ENCODE peak calls at places on chromosome 1, in ten cellular contexts. X is IMR-90, M is heart left ventricle, O is GM12891, R is A549, N is tibial nerve, Y is body of pancreas, B is esophagus squamous epithelium, Z is right lobe of liver, A is uterus. T is an unnamed sample.

GRCh38 chr1:95685091-95685490 is 451.1 kb downstream of the RWDD3 start:
- DNase-seq in X (no peak), M (no peak), O (no peak), R (no peak), N (no peak), Y (no peak), B (no peak), Z (no peak), A (no peak), T (no peak)

GRCh38 chr1:211511947-211512346 is 20.0 kb upstream of the RD3 start:
- DNase-seq in X (peak), M (no peak), O (no peak), R (no peak), N (no peak), Y (no peak), B (no peak), Z (no peak), A (no peak), T (no peak)

GRCh38 chr1:235515844-235516512 is 11.7 kb upstream of the B3GALNT2 start:
- DNase-seq in X (no peak), M (no peak), O (no peak), R (no peak), N (no peak), Y (no peak), B (no peak), Z (no peak), A (no peak), T (no peak)

GRCh38 chr1:151267760-151268159 is 13.2 kb downstream of the PSMD4 start:
- DNase-seq in X (peak), M (no peak), O (no peak), R (no peak), N (no peak), Y (no peak), B (no peak), Z (no peak), A (no peak), T (no peak)

GRCh38 chr1:199135901-199136300 is 497.1 kb downstream of the PTPRC start:
- DNase-seq in X (no peak), M (no peak), O (no peak), R (no peak), N (no peak), Y (peak), B (no peak), Z (no peak), A (no peak), T (no peak)

GRCh38 chr1:39681294-39681693 is 9.4 kb upstream of the NT5C1A start:
- DNase-seq in X (no peak), M (no peak), O (no peak), R (no peak), N (no peak), Y (no peak), B (no peak), Z (no peak), A (no peak), T (no peak)

GRCh38 chr1:52032124-52032784 is 1.4 kb downstream of the KTI12 start:
- DNase-seq in X (peak), M (no peak), O (no peak), R (no peak), N (no peak), Y (no peak), B (no peak), Z (no peak), A (no peak), T (no peak)

GRCh38 chr1:61585714-61586113 is 139.2 kb downstream of the TM2D1 start:
- DNase-seq in X (no peak), M (no peak), O (no peak), R (no peak), N (no peak), Y (no peak), B (no peak), Z (no peak), A (no peak), T (no peak)

GRCh38 chr1:156910309-156910782 is 10.1 kb upstream of the LRRC71 start:
- DNase-seq in X (no peak), M (no peak), O (peak), R (peak), N (no peak), Y (peak), B (no peak), Z (peak), A (no peak), T (peak)

GRCh38 chr1:2546515-2547209 is 9.5 kb upstream of the TNFRSF14 start:
- DNase-seq in X (peak), M (peak), O (peak), R (peak), N (peak), Y (peak), B (peak), Z (peak), A (peak), T (peak)
- TF ChIP-seq POLR2A in X (no peak), M (peak), O (no peak), R (no peak), N (peak), Y (peak), B (peak), Z (peak), A (peak), T (peak)

DNA sequence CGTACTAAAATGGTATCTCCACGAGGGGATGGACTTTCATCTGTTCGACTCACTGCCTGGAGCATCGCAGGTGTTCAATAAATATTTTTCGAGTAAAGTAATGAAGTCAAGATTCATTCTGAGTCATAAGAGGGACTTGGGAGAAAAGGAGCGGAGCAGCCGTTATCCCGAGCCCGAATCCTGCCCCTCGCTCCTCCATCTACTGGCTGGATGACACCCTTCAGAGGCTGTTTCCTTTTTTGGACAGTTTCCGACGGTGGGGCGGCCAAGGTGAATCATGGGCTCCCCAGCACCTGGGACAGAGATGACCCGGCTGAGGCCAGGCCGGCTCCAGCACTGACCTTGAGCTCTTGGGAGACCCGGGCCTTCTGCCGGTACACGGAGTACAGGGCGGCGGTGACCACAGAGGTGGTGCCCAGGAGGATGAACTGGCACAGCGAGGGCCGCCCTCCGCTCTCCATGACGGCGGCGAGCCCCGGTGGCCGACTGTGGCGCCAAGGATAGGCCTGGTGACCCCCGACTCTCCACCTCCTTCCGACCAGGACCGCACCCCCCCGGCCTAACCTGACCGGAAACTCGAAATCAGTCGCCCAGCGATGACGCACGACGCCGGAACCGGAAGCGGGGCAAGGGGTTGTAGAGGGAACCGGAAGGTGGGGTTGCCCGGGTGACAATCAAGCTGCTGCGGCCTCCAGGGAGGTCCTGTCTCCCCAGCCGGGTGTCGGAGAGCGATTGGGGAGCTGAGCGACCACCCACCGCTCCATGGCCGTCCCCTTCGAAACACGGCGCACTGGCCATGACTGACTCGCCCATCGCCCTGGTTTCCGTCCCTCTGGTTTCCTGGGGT is at the start of gene MUL1:
- DNase-seq in X (peak), M (peak), O (peak), R (peak), N (peak), Y (peak), B (peak), Z (peak), A (peak), T (peak)
- TF ChIP-seq POLR2A in X (peak), M (peak), O (peak), R (peak), N (peak), Y (peak), B (peak), Z (peak), A (peak), T (peak)

DNA sequence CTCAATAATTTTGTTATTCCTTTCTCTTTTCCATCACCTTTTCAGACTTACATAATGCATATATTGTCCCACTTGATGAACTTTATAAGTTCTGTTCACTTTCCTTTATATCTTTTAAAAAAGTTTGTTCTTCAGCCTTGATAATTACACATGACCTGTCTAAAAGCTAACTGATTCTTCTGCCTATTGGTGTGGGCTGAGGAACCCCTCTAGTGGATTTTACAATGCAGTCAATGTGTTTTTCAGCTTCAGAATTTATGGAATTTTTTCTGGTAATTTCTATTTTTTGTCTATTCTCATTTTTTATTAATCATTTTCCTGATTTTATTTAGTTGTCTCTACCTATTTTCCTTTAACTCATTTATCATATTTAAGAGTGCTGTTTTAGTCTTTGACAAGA is 7.5 kb downstream of the MNDA start:
- DNase-seq in X (no peak), M (no peak), O (no peak), R (no peak), N (no peak), Y (no peak), B (no peak), Z (no peak), A (no peak), T (no peak)
- TF ChIP-seq POLR2A in X (no peak), M (no peak), O (no peak), R (no peak), N (no peak), Y (no peak), B (no peak), Z (no peak), A (no peak), T (no peak)

GRCh38 chr1:209723265-209723664 is 18.6 kb downstream of the HSD11B1 start:
- DNase-seq in X (no peak), M (no peak), O (no peak), R (no peak), N (no peak), Y (no peak), B (no peak), Z (no peak), A (no peak), T (no peak)

GRCh38 chr1:209720326-209720725 is 15.7 kb downstream of the HSD11B1 start:
- DNase-seq in X (peak), M (no peak), O (no peak), R (no peak), N (no peak), Y (no peak), B (no peak), Z (no peak), A (no peak), T (no peak)

GRCh38 chr1:209717818-209718217 is 13.2 kb downstream of the HSD11B1 start:
- DNase-seq in X (no peak), M (no peak), O (no peak), R (no peak), N (no peak), Y (no peak), B (no peak), Z (no peak), A (no peak), T (no peak)

GRCh38 chr1:209721406-209721805 is 16.8 kb downstream of the HSD11B1 start:
- DNase-seq in X (no peak), M (no peak), O (no peak), R (no peak), N (no peak), Y (no peak), B (no peak), Z (no peak), A (no peak), T (no peak)

GRCh38 chr1:209720826-209721225 is 16.2 kb downstream of the HSD11B1 start:
- DNase-seq in X (no peak), M (no peak), O (no peak), R (no peak), N (no peak), Y (no peak), B (no peak), Z (no peak), A (no peak), T (no peak)
- TF ChIP-seq POLR2A in X (no peak), M (no peak), O (no peak), R (no peak), N (no peak), Y (no peak), B (no peak), Z (no peak), A (no peak), T (no peak)

DNA sequence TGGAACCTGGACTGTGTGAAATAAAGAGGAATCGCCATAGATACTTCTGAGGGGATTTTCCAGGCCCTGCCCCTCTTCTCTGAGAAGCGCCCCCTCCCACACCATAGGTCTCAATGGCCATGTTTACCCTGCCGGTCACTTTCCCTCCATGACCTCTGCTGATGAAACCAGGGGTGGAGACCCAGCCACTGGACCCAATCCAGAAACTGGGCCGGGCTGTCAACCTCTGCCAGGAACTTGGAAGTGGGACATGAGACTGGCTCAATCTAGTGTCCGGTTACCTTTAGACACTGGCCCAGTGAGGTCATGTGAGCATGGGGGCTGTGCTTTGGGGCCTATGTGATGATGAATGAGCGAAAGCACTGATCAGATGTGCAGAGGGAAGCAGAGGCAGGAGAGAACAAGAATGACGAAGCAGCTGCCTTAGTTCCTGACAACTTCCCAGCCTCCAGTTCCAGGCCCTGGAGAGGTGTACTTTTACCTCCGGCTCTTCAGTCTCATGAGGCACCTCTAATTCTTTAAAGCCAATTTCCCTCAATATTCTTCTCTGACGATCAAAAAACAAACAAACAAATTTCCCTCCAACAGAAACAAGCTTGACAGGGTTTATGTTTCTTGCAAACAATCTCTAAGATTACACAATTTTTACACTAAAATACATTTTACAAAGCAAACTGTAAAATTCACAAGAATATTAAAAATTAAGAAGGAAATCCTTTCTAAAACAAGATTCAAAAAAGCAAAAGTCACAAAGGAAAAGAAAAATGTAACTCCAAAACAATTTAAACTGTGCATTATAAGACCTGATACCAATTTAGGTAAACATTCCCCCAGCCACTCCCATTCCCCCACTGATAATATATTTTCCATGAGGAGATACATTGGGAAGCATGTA is 4.8 kb downstream of the ASAP3 start:
- DNase-seq in X (peak), M (peak), O (no peak), R (peak), N (peak), Y (peak), B (no peak), Z (peak), A (peak), T (peak)
- TF ChIP-seq POLR2A in X (no peak), M (peak), O (no peak), R (no peak), N (no peak), Y (peak), B (no peak), Z (peak), A (no peak), T (no peak)

GRCh38 chr1:54053745-54054437 is 483 bp downstream of the TCEANC2 start:
- DNase-seq in X (peak), M (no peak), O (no peak), R (no peak), N (no peak), Y (no peak), B (no peak), Z (no peak), A (no peak), T (no peak)

GRCh38 chr1:54051936-54052469 is 1.0 kb downstream of the TMEM59 start:
- DNase-seq in X (no peak), M (no peak), O (no peak), R (no peak), N (peak), Y (no peak), B (no peak), Z (no peak), A (no peak), T (no peak)

GRCh38 chr1:54054438-54054749 is 986 bp downstream of the TCEANC2 start:
- DNase-seq in X (no peak), M (no peak), O (no peak), R (no peak), N (no peak), Y (no peak), B (no peak), Z (no peak), A (no peak), T (no peak)

GRCh38 chr1:54052470-54052933 is 502 bp downstream of the TMEM59 start:
- DNase-seq in X (peak), M (peak), O (no peak), R (peak), N (peak), Y (peak), B (no peak), Z (no peak), A (peak), T (peak)

GRCh38 chr1:54052934-54053744 is at the start of the genes TCEANC2 and TMEM59:
- DNase-seq in X (peak), M (peak), O (peak), R (peak), N (peak), Y (peak), B (peak), Z (peak), A (peak), T (peak)
- TF ChIP-seq POLR2A in X (peak), M (peak), O (peak), R (peak), N (peak), Y (peak), B (peak), Z (peak), A (peak), T (peak)

DNA sequence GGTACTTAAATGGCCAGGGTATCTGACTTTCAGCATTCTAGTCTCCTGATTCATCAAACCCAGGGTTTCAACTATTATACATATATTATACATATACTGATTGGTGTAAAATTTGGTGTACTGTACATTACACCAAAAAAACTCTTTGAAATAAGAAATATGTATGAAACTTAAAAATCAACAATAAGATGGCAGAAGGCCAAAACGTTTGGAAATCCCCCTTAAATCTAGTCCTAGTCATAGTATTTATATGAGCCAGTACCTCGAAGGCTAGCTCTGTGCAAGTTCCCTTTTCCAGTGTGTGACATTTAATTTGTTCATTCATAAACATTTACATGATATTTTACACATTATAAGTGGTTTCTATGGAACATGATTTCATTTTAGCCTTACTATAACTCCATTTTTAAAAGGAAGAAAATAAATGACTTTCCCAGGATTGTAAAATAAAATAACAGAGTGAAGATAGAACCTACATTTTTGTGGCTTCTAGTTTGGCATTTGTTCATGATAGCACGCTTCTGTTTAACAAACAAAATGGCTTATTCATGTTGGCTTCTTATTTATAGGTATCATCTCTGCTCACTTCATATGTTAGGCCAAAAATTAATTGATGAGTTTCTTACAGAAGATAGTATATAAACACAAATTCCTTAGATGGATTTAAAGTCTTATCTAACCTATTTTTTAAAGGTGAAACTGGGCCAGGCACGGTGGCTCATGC is 18.8 kb upstream of the ZNF281 start:
- DNase-seq in X (peak), M (no peak), O (no peak), R (no peak), N (no peak), Y (no peak), B (no peak), Z (no peak), A (no peak), T (no peak)
- TF ChIP-seq POLR2A in X (no peak), M (no peak), O (no peak), R (no peak), N (no peak), Y (no peak), B (no peak), Z (no peak), A (no peak), T (no peak)

GRCh38 chr1:25828491-25828890 is 8.7 kb downstream of the MTFR1L start:
- DNase-seq in X (no peak), M (no peak), O (no peak), R (no peak), N (no peak), Y (no peak), B (no peak), Z (no peak), A (no peak), T (no peak)
- TF ChIP-seq POLR2A in X (no peak), M (no peak), O (no peak), R (no peak), N (no peak), Y (no peak), B (no peak), Z (no peak), A (no peak), T (no peak)